ENCODE peak calls at places on chromosomes 13 and 19, in four cellular contexts. V is IMR-90, E is neuronal stem cell, B is H1. X is an unnamed sample.

GRCh38 chr19:19529783-19530422 is 1.2 kb downstream of the YJEFN3 start:
- DNase-seq in V (no peak), B (no peak), E (no peak), X (no peak)

GRCh38 chr13:40161008-40161694 is 505.3 kb downstream of the FOXO1 start:
- DNase-seq in V (no peak), B (no peak), E (no peak), X (peak; percentile 31)

GRCh38 chr13:92315265-92315664 is 911.3 kb upstream of the GPC6 start:
- DNase-seq in E (no peak), V (no peak), B (no peak), X (peak; percentile 4)

GRCh38 chr13:38167164-38167822 is 182.4 kb upstream of the UFM1 start:
- DNase-seq in B (no peak), E (no peak), V (no peak), X (no peak)

GRCh38 chr13:28408235-28408848 is 86.6 kb downstream of the FLT1 start:
- DNase-seq in B (no peak), E (no peak), V (no peak), X (peak; percentile 28)

GRCh38 chr19:47695533-47696262 is 17.5 kb upstream of the EHD2 start:
- DNase-seq in V (no peak), B (no peak), E (no peak), X (no peak)

GRCh38 chr19:17777840-17778620 is 16.9 kb upstream of the B3GNT3 start:
- DNase-seq in B (peak; percentile 87), E (peak; percentile 54), V (peak; percentile 10), X (peak; percentile 56)

GRCh38 chr13:97395437-97396136 is 38.4 kb upstream of the RAP2A start:
- DNase-seq in E (no peak), V (peak; percentile 66), B (no peak), X (peak; percentile 15)

GRCh38 chr13:88823114-88823513 is 1151.9 kb downstream of the SLITRK5 start:
- DNase-seq in V (no peak), E (no peak), B (no peak), X (no peak)

GRCh38 chr19:4967738-4968461 is 1.0 kb upstream of the KDM4B start:
- DNase-seq in V (no peak), B (no peak), E (no peak), X (peak; percentile 63)

GRCh38 chr13:91922969-91923592 is 524.7 kb downstream of the GPC5 start:
- DNase-seq in B (no peak), E (no peak), V (no peak), X (no peak)

GRCh38 chr13:85314686-85315085 is 484.5 kb downstream of the SLITRK6 start:
- DNase-seq in V (no peak), B (no peak), E (peak; percentile 14), X (no peak)

GRCh38 chr19:13847900-13848677 is 28.8 kb upstream of the NANOS3 start:
- DNase-seq in V (no peak), B (no peak), E (no peak), X (no peak)

GRCh38 chr19:13849991-13850909 is 26.7 kb upstream of the NANOS3 start:
- DNase-seq in V (peak; percentile 71), B (no peak), E (no peak), X (peak; percentile 81)

GRCh38 chr19:13850910-13851753 is 25.8 kb upstream of the NANOS3 start:
- DNase-seq in B (no peak), V (peak; percentile 94), E (no peak), X (peak; percentile 96)

GRCh38 chr19:13848811-13849241 is 28.1 kb upstream of the NANOS3 start:
- DNase-seq in E (no peak), V (no peak), B (no peak), X (peak; percentile 66)

DNA sequence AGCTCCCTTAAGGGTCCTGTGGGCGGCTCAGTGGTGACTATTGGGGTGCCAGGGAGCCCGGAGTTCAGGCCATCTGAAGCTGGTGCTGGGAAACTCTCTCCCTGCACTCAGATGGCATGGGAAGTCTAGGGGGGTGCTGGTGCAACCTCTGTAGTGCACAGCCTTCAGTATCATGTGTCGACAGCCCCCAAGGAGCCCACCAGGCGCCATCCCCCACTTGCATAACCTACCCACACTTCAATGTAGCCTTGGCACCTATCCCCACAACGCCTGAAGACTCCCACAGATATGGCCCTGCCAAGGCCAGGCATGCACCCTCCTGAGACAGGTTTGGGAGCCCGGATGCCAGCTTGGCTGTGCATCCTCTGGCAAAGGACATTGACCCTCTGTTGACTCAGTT is 27.7 kb upstream of the NANOS3 start:
- DNase-seq in E (no peak), B (no peak), V (no peak), X (no peak)
- H2BK120ac ChIP-seq in E (no peak overlapping the region), B (no peak overlapping the region), V (peak overlapping the region; percentile 95), X (peak overlapping the region; percentile 67)

GRCh38 chr19:13269348-13269747 is 119.1 kb downstream of the IER2 start:
- DNase-seq in E (no peak), B (no peak), V (no peak), X (no peak)

GRCh38 chr19:13270514-13271105 is 120.4 kb downstream of the IER2 start:
- DNase-seq in V (no peak), B (no peak), E (no peak), X (no peak)

GRCh38 chr19:13262450-13262849 is 112.2 kb downstream of the IER2 start:
- DNase-seq in B (no peak), V (peak; percentile 61), E (no peak), X (peak; percentile 65)

GRCh38 chr19:13267131-13267530 is 116.9 kb downstream of the IER2 start:
- DNase-seq in B (no peak), E (no peak), V (no peak), X (no peak)

DNA sequence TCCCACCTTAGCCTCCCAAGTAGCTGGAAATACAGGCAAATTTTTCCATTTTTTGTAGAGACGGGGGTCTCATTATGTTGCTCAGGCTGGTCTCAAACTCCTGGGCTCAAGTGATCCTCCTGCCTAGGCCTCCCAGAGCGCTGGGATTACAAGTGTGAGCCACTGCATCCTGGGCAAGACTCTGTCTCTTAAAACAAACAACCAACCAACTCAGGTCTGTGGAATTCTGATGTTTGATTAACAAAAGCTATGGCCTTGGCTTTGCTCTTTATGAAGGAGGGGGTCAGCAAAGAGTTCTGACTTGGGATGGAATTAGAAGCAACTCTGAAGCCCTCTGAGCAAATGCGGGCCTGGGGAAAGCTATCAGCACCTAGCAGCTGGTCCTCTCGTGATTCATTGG is 117.7 kb downstream of the IER2 start:
- DNase-seq in B (no peak), V (peak; percentile 51), E (no peak), X (no peak)
- H4K91ac ChIP-seq in B (no peak overlapping the region), V (no peak overlapping the region), E (no peak overlapping the region), X (no peak overlapping the region)

GRCh38 chr13:73101608-73102007 is 42.8 kb downstream of the KLF5 start:
- DNase-seq in V (no peak), E (no peak), B (no peak), X (no peak)
- H2BK15ac ChIP-seq in V (no peak overlapping the region), E (no peak overlapping the region), B (no peak overlapping the region), X (no peak overlapping the region)

DNA sequence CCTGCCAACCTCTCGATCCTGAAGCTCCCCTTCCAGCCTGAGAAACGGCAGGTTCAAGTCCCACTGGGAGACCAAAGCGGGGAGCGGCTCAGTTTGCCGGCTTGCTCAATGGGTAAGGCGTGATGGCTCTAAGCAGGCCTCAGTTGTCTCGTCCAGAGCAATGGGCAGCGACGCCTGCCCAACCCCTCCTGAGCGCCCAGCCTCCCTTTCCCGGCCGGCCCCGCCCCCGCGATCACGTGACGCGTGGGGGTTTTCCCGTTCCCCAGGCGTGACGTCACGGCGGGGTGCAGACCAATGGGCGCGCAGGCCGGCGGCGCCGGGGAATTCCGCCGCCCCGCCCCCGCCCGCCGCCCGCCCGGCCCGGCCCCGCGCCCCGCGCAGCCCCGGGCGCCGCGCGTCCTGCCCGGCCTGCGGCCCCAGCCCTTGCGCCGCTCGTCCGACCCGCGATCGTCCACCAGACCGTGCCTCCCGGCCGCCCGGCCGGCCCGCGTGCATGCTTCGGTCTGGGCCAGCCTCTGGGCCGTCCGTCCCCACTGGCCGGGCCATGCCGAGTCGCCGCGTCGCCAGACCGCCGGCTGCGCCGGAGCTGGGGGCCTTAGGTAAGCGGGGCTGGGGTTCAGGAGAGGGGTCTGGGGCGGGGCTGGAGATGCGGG is at the start of gene RELB:
- DNase-seq in V (peak; percentile 84), B (peak; percentile 47), E (peak; percentile 91), X (peak; percentile 91)
- H2BK120ac ChIP-seq in V (peak within 1 kb of the TSS; percentile 47), B (no peak within 1 kb of the TSS), E (no peak within 1 kb of the TSS), X (peak within 1 kb of the TSS; percentile 52)

DNA sequence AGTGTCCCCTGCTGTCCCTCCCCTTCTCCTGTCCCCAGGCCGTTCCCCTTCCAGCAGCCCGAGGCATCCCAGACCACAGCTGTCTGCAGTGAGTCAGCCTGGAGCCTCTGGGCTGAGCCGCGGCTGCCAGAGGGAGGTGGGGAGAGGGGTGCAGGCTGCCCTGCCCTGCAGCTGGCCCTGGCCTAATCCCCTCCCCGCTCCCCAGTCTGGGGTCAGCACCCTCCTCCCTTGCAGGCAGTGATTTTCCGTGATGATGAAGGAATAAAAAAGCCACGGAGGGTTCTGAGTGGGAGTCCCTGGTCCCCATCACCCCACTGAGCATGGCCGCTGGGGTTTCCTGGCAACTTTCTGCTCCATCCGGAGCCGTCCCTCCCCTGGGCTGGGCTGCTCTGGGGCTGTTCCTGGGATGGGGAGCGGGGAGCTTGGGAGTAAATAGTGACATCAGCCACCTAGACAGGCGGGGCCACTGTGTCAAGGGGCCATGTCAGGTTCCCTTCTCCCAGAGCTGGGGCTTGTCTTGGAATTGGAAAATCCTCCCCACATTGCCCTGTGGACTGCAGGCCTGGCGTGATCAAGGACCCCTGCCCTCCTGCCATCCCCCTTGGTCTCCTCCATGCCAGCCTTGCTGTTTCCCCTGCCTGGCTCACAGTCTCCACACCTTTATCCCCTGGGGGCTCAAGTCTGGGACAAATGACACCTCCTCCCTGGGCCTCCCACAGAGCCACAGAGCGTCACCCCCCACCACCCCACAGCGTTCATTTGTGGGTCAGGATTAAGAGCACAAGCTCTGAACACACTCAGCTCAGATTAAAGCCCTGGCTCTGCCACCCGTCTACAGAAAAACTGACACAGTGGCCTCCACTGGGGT is 16.7 kb downstream of the SPC24 start:
- DNase-seq in V (peak; percentile 77), E (peak; percentile 57), B (no peak), X (peak; percentile 93)
- H4K91ac ChIP-seq in V (peak overlapping the region; percentile 100), E (no peak overlapping the region), B (peak overlapping the region; percentile 76), X (peak overlapping the region; percentile 91)

GRCh38 chr19:40594657-40595077 is 6.5 kb upstream of the LTBP4 start:
- DNase-seq in B (no peak), E (no peak), V (peak; percentile 70), X (peak; percentile 47)
- H2BK15ac ChIP-seq in B (peak overlapping the region; percentile 29), E (peak overlapping the region; percentile 10), V (no peak overlapping the region), X (no peak overlapping the region)